ENCODE peak calls at places on chromosome 6, in five cellular contexts. One of them, this sample, is unnamed.

GRCh38 chr6:79671605-79672266 is 40.6 kb downstream of the SH3BGRL2 start:
- DNase-seq in HepG2: peak
- DNase-seq in HEK293T: no peak
- DNase-seq in GM12878: no peak
- DNase-seq in H1: no peak
- DNase-seq in this sample: no peak

GRCh38 chr6:73739097-73739496 is 43.1 kb downstream of the CD109 start:
- DNase-seq in HEK293T: peak
- DNase-seq in H1: no peak
- DNase-seq in GM12878: no peak
- DNase-seq in HepG2: peak
- DNase-seq in this sample: peak

GRCh38 chr6:10384719-10385511 is 30.0 kb downstream of the TFAP2A start:
- DNase-seq in HepG2: no peak
- DNase-seq in GM12878: no peak
- DNase-seq in H1: no peak
- DNase-seq in HEK293T: no peak
- DNase-seq in this sample: no peak

GRCh38 chr6:24273471-24273870 is 84.4 kb downstream of the DCDC2 start:
- DNase-seq in HepG2: no peak
- DNase-seq in HEK293T: no peak
- DNase-seq in H1: no peak
- DNase-seq in GM12878: no peak
- DNase-seq in this sample: no peak

GRCh38 chr6:84252140-84252539 is 24.7 kb upstream of the CEP162 start:
- DNase-seq in HEK293T: no peak
- DNase-seq in H1: no peak
- DNase-seq in GM12878: no peak
- DNase-seq in HepG2: no peak
- DNase-seq in this sample: no peak

GRCh38 chr6:147567141-147567805 is 58.8 kb downstream of the SAMD5 start:
- DNase-seq in HEK293T: no peak
- DNase-seq in GM12878: no peak
- DNase-seq in HepG2: no peak
- DNase-seq in H1: no peak
- DNase-seq in this sample: no peak

GRCh38 chr6:117072134-117072533 is 193.2 kb upstream of the VGLL2 start:
- DNase-seq in HEK293T: no peak
- DNase-seq in H1: no peak
- DNase-seq in HepG2: no peak
- DNase-seq in GM12878: no peak
- DNase-seq in this sample: no peak

GRCh38 chr6:30319146-30319835 is 7.4 kb upstream of the TRIM39 start:
- DNase-seq in GM12878: no peak
- DNase-seq in HEK293T: no peak
- DNase-seq in H1: no peak
- DNase-seq in HepG2: peak
- DNase-seq in this sample: peak

GRCh38 chr6:45633272-45633908 is 255.7 kb upstream of the SUPT3H start:
- DNase-seq in GM12878: no peak
- DNase-seq in H1: no peak
- DNase-seq in HEK293T: no peak
- DNase-seq in HepG2: no peak
- DNase-seq in this sample: no peak

GRCh38 chr6:150076196-150076893 is 7.4 kb upstream of the ULBP3 start:
- DNase-seq in GM12878: no peak
- DNase-seq in HEK293T: peak
- DNase-seq in H1: no peak
- DNase-seq in HepG2: no peak
- DNase-seq in this sample: no peak

DNA sequence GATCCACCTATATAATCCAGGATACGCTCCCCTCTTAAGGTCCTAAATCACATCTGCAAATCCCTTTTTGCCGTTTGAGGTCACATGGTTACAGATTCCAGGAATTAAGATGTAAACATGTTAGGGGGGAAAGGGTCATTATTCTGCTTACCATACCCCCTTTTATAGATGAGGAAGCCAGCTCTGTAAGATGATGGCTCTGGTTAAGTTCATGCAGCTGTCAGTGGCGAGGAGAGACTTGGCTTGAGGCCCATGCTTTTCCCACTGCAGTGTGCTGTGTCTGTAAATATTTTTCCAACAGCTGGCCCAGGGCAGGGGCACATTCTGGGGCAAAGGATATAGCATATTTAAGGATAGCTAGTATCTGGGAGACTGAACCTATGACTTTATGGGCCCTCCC is 114.5 kb downstream of the TNFRSF21 start:
- DNase-seq in GM12878: no peak
- DNase-seq in H1: no peak
- DNase-seq in HepG2: no peak
- DNase-seq in HEK293T: no peak
- DNase-seq in this sample: no peak
- TF ChIP-seq SUZ12 in GM12878: no peak
- TF ChIP-seq SUZ12 in H1: no peak
- TF ChIP-seq SUZ12 in HepG2: no peak
- TF ChIP-seq SUZ12 in HEK293T: no peak
- TF ChIP-seq SUZ12 in this sample: no peak

DNA sequence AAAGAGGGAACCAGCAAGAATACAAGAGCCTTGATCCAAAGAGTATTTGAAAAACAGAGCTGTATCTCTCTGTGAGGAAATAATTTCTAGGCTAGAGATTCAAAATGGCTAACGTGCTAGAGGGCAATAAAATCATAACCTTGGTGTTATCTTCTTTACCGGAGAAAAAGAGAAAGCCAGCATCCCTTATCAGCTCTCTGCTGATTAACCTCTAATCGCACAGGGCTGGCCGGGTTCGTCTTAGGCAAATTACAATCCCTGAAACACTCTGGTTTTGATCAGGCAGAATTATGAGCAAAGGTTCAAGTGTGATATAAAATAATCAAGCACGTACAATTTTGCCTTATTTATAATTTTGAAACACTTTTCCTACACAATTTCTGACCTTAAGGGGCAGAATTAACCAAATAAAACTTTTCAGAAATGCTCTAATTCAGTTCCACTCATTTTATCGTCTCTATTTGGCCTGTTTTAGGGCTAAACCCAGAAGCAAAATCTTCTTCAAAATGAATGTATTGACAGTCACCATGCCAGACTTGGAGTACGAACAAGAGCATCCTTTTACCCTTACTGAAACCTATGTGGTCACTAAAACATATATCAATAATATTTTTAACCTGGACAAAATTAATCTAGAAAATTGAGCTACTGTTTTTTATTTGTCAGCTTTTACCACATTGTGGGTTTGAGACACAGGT is 13.7 kb downstream of the PSMB9 start:
- DNase-seq in HepG2: no peak
- DNase-seq in GM12878: no peak
- DNase-seq in HEK293T: no peak
- DNase-seq in H1: no peak
- DNase-seq in this sample: no peak
- TF ChIP-seq SUZ12 in HepG2: no peak
- TF ChIP-seq SUZ12 in GM12878: no peak
- TF ChIP-seq SUZ12 in HEK293T: no peak
- TF ChIP-seq SUZ12 in H1: no peak
- TF ChIP-seq SUZ12 in this sample: no peak

DNA sequence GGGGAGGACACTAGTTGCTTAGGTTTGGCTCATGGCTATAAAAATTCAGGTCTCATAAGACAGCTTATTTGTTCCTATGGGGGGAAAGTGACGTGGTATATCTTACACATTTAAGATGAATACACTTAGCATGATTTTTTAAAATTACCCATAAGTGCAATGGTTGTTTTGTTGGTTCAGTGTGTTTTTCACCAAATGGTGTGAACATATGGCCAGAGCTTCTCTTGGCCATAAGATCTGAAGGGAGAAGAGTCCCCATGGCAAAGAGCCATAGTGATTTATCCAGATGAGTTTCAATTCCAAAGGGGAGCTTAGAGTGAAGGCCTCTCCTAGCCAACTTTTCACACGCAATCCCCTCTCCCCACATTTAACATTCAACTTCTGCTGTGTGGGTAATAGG is 107.6 kb downstream of the TMEM242 start:
- DNase-seq in HEK293T: no peak
- DNase-seq in HepG2: no peak
- DNase-seq in H1: no peak
- DNase-seq in GM12878: no peak
- DNase-seq in this sample: no peak
- TF ChIP-seq SUZ12 in HEK293T: no peak
- TF ChIP-seq SUZ12 in HepG2: no peak
- TF ChIP-seq SUZ12 in H1: no peak
- TF ChIP-seq SUZ12 in GM12878: no peak
- TF ChIP-seq SUZ12 in this sample: no peak

GRCh38 chr6:5457036-5457435 is 195.7 kb downstream of the FARS2 start:
- DNase-seq in HEK293T: no peak
- DNase-seq in HepG2: no peak
- DNase-seq in GM12878: no peak
- DNase-seq in H1: no peak
- DNase-seq in this sample: no peak
- TF ChIP-seq SUZ12 in HEK293T: no peak
- TF ChIP-seq SUZ12 in HepG2: no peak
- TF ChIP-seq SUZ12 in GM12878: no peak
- TF ChIP-seq SUZ12 in H1: no peak
- TF ChIP-seq SUZ12 in this sample: no peak

GRCh38 chr6:95866732-95867131 is 149.0 kb upstream of the FUT9 start:
- DNase-seq in HEK293T: peak
- DNase-seq in H1: peak
- DNase-seq in GM12878: no peak
- DNase-seq in HepG2: peak
- DNase-seq in this sample: peak
- TF ChIP-seq SUZ12 in HEK293T: no peak
- TF ChIP-seq SUZ12 in H1: no peak
- TF ChIP-seq SUZ12 in GM12878: no peak
- TF ChIP-seq SUZ12 in HepG2: no peak
- TF ChIP-seq SUZ12 in this sample: no peak

DNA sequence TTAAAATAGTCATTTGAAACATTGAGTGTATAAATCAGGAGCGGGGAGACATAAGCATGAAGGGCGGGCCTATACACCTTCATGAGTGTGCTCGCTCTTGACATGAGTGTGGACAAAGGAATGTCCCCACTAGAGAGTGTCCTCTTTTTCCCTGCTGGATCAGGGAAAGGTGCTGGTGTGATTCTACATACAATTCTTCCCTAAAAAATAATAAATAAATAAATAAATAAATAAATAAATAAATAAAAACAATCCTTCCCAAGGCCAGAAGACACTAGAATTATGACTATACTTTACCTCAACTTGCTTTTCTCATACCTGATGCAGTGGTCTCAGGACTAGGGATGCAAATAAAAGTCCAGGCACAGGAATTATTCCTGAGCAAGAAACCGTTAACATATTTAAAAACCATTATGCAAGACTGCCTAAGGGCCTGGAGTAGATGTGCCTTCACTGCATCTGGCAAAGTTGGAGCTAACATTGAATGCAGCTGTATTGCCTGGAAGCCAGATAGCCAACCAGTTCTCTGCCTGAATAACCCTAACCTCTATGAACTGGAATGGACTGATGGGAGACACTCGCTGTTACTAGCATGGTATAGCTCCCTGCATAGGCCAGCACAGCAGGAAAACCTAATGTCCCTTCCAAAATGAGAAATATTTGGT is 37.5 kb upstream of the MICB start:
- DNase-seq in H1: no peak
- DNase-seq in HepG2: no peak
- DNase-seq in HEK293T: no peak
- DNase-seq in GM12878: no peak
- DNase-seq in this sample: no peak
- TF ChIP-seq SUZ12 in H1: no peak
- TF ChIP-seq SUZ12 in HepG2: no peak
- TF ChIP-seq SUZ12 in HEK293T: no peak
- TF ChIP-seq SUZ12 in GM12878: no peak
- TF ChIP-seq SUZ12 in this sample: no peak

GRCh38 chr6:108175176-108175591 is 9.4 kb downstream of the NR2E1 start:
- DNase-seq in HEK293T: no peak
- DNase-seq in H1: no peak
- DNase-seq in HepG2: no peak
- DNase-seq in GM12878: no peak
- DNase-seq in this sample: no peak

GRCh38 chr6:108171918-108172516 is 6.2 kb downstream of the NR2E1 start:
- DNase-seq in HEK293T: no peak
- DNase-seq in HepG2: no peak
- DNase-seq in GM12878: no peak
- DNase-seq in H1: no peak
- DNase-seq in this sample: no peak

GRCh38 chr6:108175592-108176279 is 9.9 kb downstream of the NR2E1 start:
- DNase-seq in HEK293T: no peak
- DNase-seq in HepG2: no peak
- DNase-seq in H1: no peak
- DNase-seq in GM12878: no peak
- DNase-seq in this sample: no peak

GRCh38 chr6:108176281-108177089 is 10.7 kb downstream of the NR2E1 start:
- DNase-seq in HEK293T: no peak
- DNase-seq in HepG2: no peak
- DNase-seq in GM12878: no peak
- DNase-seq in H1: no peak
- DNase-seq in this sample: no peak

GRCh38 chr6:108174371-108175175 is 8.8 kb downstream of the NR2E1 start:
- DNase-seq in HepG2: no peak
- DNase-seq in H1: no peak
- DNase-seq in HEK293T: no peak
- DNase-seq in GM12878: no peak
- DNase-seq in this sample: no peak
- TF ChIP-seq SUZ12 in HepG2: no peak
- TF ChIP-seq SUZ12 in H1: peak
- TF ChIP-seq SUZ12 in HEK293T: no peak
- TF ChIP-seq SUZ12 in GM12878: peak
- TF ChIP-seq SUZ12 in this sample: peak

GRCh38 chr6:111680013-111680712 is 74.5 kb upstream of the TRAF3IP2 start:
- DNase-seq in GM12878: no peak
- DNase-seq in HEK293T: no peak
- DNase-seq in HepG2: no peak
- DNase-seq in H1: no peak
- DNase-seq in this sample: no peak
- TF ChIP-seq SUZ12 in GM12878: no peak
- TF ChIP-seq SUZ12 in HEK293T: no peak
- TF ChIP-seq SUZ12 in HepG2: no peak
- TF ChIP-seq SUZ12 in H1: no peak
- TF ChIP-seq SUZ12 in this sample: no peak

GRCh38 chr6:54981647-54982046 is 135.1 kb downstream of the FAM83B start:
- DNase-seq in GM12878: no peak
- DNase-seq in HEK293T: no peak
- DNase-seq in HepG2: no peak
- DNase-seq in H1: no peak
- DNase-seq in this sample: no peak
- TF ChIP-seq SUZ12 in GM12878: no peak
- TF ChIP-seq SUZ12 in HEK293T: no peak
- TF ChIP-seq SUZ12 in HepG2: no peak
- TF ChIP-seq SUZ12 in H1: no peak
- TF ChIP-seq SUZ12 in this sample: no peak

This sample was measured in NT2/D1.